ENCODE peak calls at places on chromosome 9, in five cellular contexts. U, I, O, C and X are unnamed samples.

GRCh38 chr9:33151007-33151557 is 16.1 kb downstream of the B4GALT1 start:
- DNase-seq in U (peak; percentile 78), I (peak; percentile 83), O (no peak), C (no peak), X (no peak)

GRCh38 chr9:90451804-90452203 is 190.8 kb downstream of the DIRAS2 start:
- DNase-seq in U (no peak), I (no peak), O (no peak), C (no peak), X (no peak)

GRCh38 chr9:133112361-133113026 is 8.5 kb downstream of the RALGDS start:
- DNase-seq in U (no peak), I (peak; percentile 72), O (peak; percentile 40), C (peak; percentile 63), X (peak; percentile 79)

GRCh38 chr9:113634597-113635515 is 171.3 kb downstream of the RGS3 start:
- DNase-seq in U (peak; percentile 26), I (no peak), O (no peak), C (no peak), X (no peak)

GRCh38 chr9:80369641-80370040 is 797.9 kb downstream of the TLE4 start:
- DNase-seq in U (no peak), I (no peak), O (no peak), C (no peak), X (no peak)

GRCh38 chr9:124222918-124223720 is 34.6 kb upstream of the NEK6 start:
- DNase-seq in U (no peak), I (peak; percentile 89), O (no peak), C (no peak), X (peak; percentile 59)

GRCh38 chr9:89563511-89564256 is 41.1 kb upstream of the GADD45G start:
- DNase-seq in U (no peak), I (no peak), O (no peak), C (no peak), X (no peak)

GRCh38 chr9:87260171-87260570 is 237.5 kb upstream of the DAPK1 start:
- DNase-seq in U (no peak), I (no peak), O (no peak), C (no peak), X (no peak)

GRCh38 chr9:104386425-104387069 is 117.5 kb upstream of the OR13F1 start:
- DNase-seq in U (no peak), I (no peak), O (peak; percentile 4), C (no peak), X (no peak)

DNA sequence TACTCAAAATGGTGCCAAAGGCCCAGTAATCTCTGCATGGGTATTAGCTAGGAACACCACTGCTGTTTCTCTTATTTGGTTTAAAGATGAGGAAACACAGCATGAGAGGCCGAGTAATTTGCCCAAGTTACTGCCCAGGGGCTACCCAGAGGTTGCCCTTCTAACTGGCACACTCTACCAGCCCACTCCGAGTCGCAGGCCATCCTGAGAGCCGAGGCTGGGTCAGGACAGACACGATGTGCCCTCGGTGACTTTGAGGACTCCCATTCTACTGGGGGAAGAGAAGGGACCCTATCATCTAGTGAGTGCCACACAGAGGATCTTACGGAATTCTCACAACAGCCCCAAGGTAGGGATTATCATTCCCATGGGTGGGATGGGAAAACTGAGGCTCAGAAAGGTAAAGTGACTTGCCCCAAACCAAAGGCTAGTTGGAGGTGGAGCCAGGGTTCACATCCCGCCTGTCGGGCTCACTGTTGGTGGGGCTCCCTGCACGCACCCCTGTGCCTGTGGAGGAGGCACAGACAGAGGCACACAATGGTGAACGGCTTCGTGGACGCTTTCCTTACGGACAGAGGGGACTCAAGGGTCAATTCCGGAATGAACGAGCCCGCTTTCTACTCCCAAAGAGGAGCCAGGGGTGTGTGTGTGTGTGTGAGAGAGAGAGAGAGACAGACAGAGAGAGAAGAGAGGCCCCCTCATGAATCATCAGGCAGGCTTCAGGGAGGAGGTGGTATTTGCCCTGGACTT is 225.0 kb downstream of the MELK start:
- DNase-seq in U (no peak), I (no peak), O (no peak), C (no peak), X (no peak)
- H3K4me3 ChIP-seq in U (no peak overlapping the region), I (no peak overlapping the region), O (no peak overlapping the region), C (no peak overlapping the region), X (no peak overlapping the region)

GRCh38 chr9:37412431-37413151 is 9.9 kb upstream of the GRHPR start:
- DNase-seq in U (no peak), I (peak; percentile 65), O (no peak), C (no peak), X (no peak)

GRCh38 chr9:37408933-37409710 is 13.4 kb upstream of the GRHPR start:
- DNase-seq in U (no peak), I (no peak), O (peak; percentile 82), C (peak; percentile 100), X (no peak)

GRCh38 chr9:37410969-37411785 is 11.3 kb upstream of the GRHPR start:
- DNase-seq in U (no peak), I (no peak), O (no peak), C (no peak), X (no peak)

GRCh38 chr9:37413311-37413710 is 9.2 kb upstream of the GRHPR start:
- DNase-seq in U (no peak), I (no peak), O (no peak), C (no peak), X (no peak)

GRCh38 chr9:37410354-37410861 is 12.1 kb upstream of the GRHPR start:
- DNase-seq in U (no peak), I (no peak), O (no peak), C (no peak), X (no peak)
- H3K4me3 ChIP-seq in U (no peak overlapping the region), I (no peak overlapping the region), O (no peak overlapping the region), C (peak overlapping the region; percentile 47), X (no peak overlapping the region)

GRCh38 chr9:106859957-106860715 is 2.8 kb upstream of the ZNF462 start:
- DNase-seq in U (peak; percentile 71), I (peak; percentile 40), O (no peak), C (no peak), X (peak; percentile 51)

GRCh38 chr9:106861585-106862114 is 1.3 kb upstream of the ZNF462 start:
- DNase-seq in U (no peak), I (no peak), O (no peak), C (no peak), X (no peak)

GRCh38 chr9:106862946-106863740 is at the start of gene ZNF462:
- DNase-seq in U (peak; percentile 72), I (peak; percentile 68), O (no peak), C (no peak), X (peak; percentile 38)

GRCh38 chr9:106860731-106861584 is 2.0 kb upstream of the ZNF462 start:
- DNase-seq in U (peak; percentile 70), I (peak; percentile 38), O (no peak), C (no peak), X (peak; percentile 45)

GRCh38 chr9:106862115-106862945 is 636 bp upstream of the ZNF462 start:
- DNase-seq in U (peak; percentile 73), I (peak; percentile 36), O (no peak), C (no peak), X (peak; percentile 40)
- H3K4me3 ChIP-seq in U (peak overlapping the region; percentile 86), I (peak overlapping the region; percentile 64), O (no peak overlapping the region), C (no peak overlapping the region), X (peak overlapping the region; percentile 57)

DNA sequence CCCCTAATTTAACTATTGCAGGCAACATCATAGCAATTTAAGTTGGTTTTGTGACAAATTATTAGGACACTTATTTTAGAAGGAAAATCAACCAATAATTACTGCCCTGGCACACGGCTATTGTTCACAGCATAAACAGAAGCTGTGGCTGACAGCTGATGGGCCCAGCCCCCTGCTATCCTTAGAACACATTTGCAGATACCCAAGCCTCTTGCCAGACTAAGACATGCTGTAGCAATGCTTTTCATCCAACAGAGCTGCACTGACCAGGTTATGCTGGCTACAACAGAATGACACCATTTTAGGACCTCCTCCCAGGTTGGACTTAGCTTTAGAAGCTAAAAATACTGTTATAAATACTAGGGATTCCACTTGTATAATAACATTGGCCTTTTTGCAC is 852.7 kb upstream of the DMAC1 start:
- DNase-seq in U (no peak), I (no peak), O (no peak), C (no peak), X (no peak)
- H3K4me3 ChIP-seq in U (no peak overlapping the region), I (no peak overlapping the region), O (no peak overlapping the region), C (no peak overlapping the region), X (no peak overlapping the region)

GRCh38 chr9:111898331-111899096 is 1.9 kb downstream of the UGCG start:
- DNase-seq in U (no peak), I (no peak), O (peak; percentile 66), C (no peak), X (no peak)
- H3K4me3 ChIP-seq in U (peak overlapping the region; percentile 73), I (peak overlapping the region; percentile 92), O (peak overlapping the region; percentile 97), C (peak overlapping the region; percentile 80), X (no peak overlapping the region)